ENCODE peak calls at places on chromosomes 12 and 14, in seven cellular contexts. One of them, this sample, is unnamed.

GRCh38 chr12:95787274-95787814 is 3.2 kb downstream of the NTN4 start:
- DNase-seq in AG10803: no peak
- DNase-seq in AG04449: no peak
- DNase-seq in foreskin fibroblast: no peak
- DNase-seq in coronary artery: no peak
- DNase-seq in mammary epithelial cell: no peak
- DNase-seq in kidney epithelial cell: no peak
- DNase-seq in this sample: no peak

GRCh38 chr12:107513636-107514400 is 171.8 kb upstream of the PWP1 start:
- DNase-seq in coronary artery: no peak
- DNase-seq in AG10803: no peak
- DNase-seq in mammary epithelial cell: no peak
- DNase-seq in kidney epithelial cell: no peak
- DNase-seq in foreskin fibroblast: no peak
- DNase-seq in AG04449: no peak
- DNase-seq in this sample: no peak

GRCh38 chr12:58804749-58805148 is 115.6 kb downstream of the LRIG3 start:
- DNase-seq in kidney epithelial cell: no peak
- DNase-seq in AG04449: no peak
- DNase-seq in mammary epithelial cell: no peak
- DNase-seq in foreskin fibroblast: peak
- DNase-seq in coronary artery: no peak
- DNase-seq in AG10803: no peak
- DNase-seq in this sample: no peak

GRCh38 chr12:15731940-15732339 is 57.2 kb downstream of the EPS8 start:
- DNase-seq in kidney epithelial cell: no peak
- DNase-seq in mammary epithelial cell: no peak
- DNase-seq in foreskin fibroblast: no peak
- DNase-seq in AG04449: no peak
- DNase-seq in AG10803: no peak
- DNase-seq in coronary artery: no peak
- DNase-seq in this sample: no peak

GRCh38 chr14:22849212-22849819 is 12.9 kb downstream of the MMP14 start:
- DNase-seq in kidney epithelial cell: no peak
- DNase-seq in mammary epithelial cell: peak
- DNase-seq in AG04449: no peak
- DNase-seq in foreskin fibroblast: peak
- DNase-seq in coronary artery: peak
- DNase-seq in AG10803: peak
- DNase-seq in this sample: no peak

GRCh38 chr12:98037401-98038140 is 477.8 kb upstream of the TMPO start:
- DNase-seq in coronary artery: no peak
- DNase-seq in foreskin fibroblast: no peak
- DNase-seq in mammary epithelial cell: no peak
- DNase-seq in AG10803: no peak
- DNase-seq in kidney epithelial cell: no peak
- DNase-seq in AG04449: no peak
- DNase-seq in this sample: no peak

GRCh38 chr14:92880351-92880750 is 42.6 kb upstream of the CHGA start:
- DNase-seq in AG04449: no peak
- DNase-seq in kidney epithelial cell: no peak
- DNase-seq in coronary artery: no peak
- DNase-seq in foreskin fibroblast: no peak
- DNase-seq in mammary epithelial cell: no peak
- DNase-seq in AG10803: no peak
- DNase-seq in this sample: no peak

GRCh38 chr12:6285532-6286306 is 24.8 kb upstream of the PLEKHG6 start:
- DNase-seq in mammary epithelial cell: peak
- DNase-seq in coronary artery: no peak
- DNase-seq in kidney epithelial cell: no peak
- DNase-seq in AG04449: no peak
- DNase-seq in foreskin fibroblast: peak
- DNase-seq in AG10803: no peak
- DNase-seq in this sample: no peak

GRCh38 chr14:75254381-75254821 is 24.2 kb upstream of the FOS start:
- DNase-seq in AG10803: no peak
- DNase-seq in kidney epithelial cell: no peak
- DNase-seq in coronary artery: no peak
- DNase-seq in AG04449: no peak
- DNase-seq in mammary epithelial cell: peak
- DNase-seq in foreskin fibroblast: no peak
- DNase-seq in this sample: no peak

GRCh38 chr12:77189463-77189862 is 124.1 kb upstream of the E2F7 start:
- DNase-seq in mammary epithelial cell: peak
- DNase-seq in kidney epithelial cell: peak
- DNase-seq in foreskin fibroblast: peak
- DNase-seq in AG04449: peak
- DNase-seq in coronary artery: no peak
- DNase-seq in AG10803: peak
- DNase-seq in this sample: peak

GRCh38 chr14:70718383-70719123 is 76.8 kb downstream of the TTC9 start:
- DNase-seq in AG10803: no peak
- DNase-seq in foreskin fibroblast: no peak
- DNase-seq in mammary epithelial cell: peak
- DNase-seq in kidney epithelial cell: no peak
- DNase-seq in AG04449: no peak
- DNase-seq in coronary artery: no peak
- DNase-seq in this sample: no peak

GRCh38 chr12:119627019-119627643 is 33.6 kb downstream of the TMEM233 start:
- DNase-seq in mammary epithelial cell: no peak
- DNase-seq in kidney epithelial cell: no peak
- DNase-seq in AG10803: no peak
- DNase-seq in AG04449: no peak
- DNase-seq in coronary artery: no peak
- DNase-seq in foreskin fibroblast: no peak
- DNase-seq in this sample: no peak

GRCh38 chr14:99395904-99396530 is 84.6 kb downstream of the SETD3 start:
- DNase-seq in kidney epithelial cell: peak
- DNase-seq in AG04449: no peak
- DNase-seq in AG10803: peak
- DNase-seq in coronary artery: no peak
- DNase-seq in mammary epithelial cell: peak
- DNase-seq in foreskin fibroblast: no peak
- DNase-seq in this sample: no peak

GRCh38 chr12:122850695-122851350 is 15.6 kb downstream of the HIP1R start:
- DNase-seq in foreskin fibroblast: peak
- DNase-seq in kidney epithelial cell: no peak
- DNase-seq in AG04449: no peak
- DNase-seq in mammary epithelial cell: no peak
- DNase-seq in coronary artery: no peak
- DNase-seq in AG10803: peak
- DNase-seq in this sample: no peak

GRCh38 chr12:7497661-7498060 is 5.9 kb downstream of the CD163 start:
- DNase-seq in AG10803: peak
- DNase-seq in AG04449: no peak
- DNase-seq in mammary epithelial cell: peak
- DNase-seq in foreskin fibroblast: peak
- DNase-seq in coronary artery: no peak
- DNase-seq in kidney epithelial cell: peak
- DNase-seq in this sample: no peak

GRCh38 chr12:7498832-7499231 is 4.7 kb downstream of the CD163 start:
- DNase-seq in AG10803: peak
- DNase-seq in AG04449: peak
- DNase-seq in foreskin fibroblast: peak
- DNase-seq in kidney epithelial cell: peak
- DNase-seq in mammary epithelial cell: peak
- DNase-seq in coronary artery: no peak
- DNase-seq in this sample: peak

GRCh38 chr12:7503686-7504085 is at the start of gene CD163:
- DNase-seq in mammary epithelial cell: no peak
- DNase-seq in coronary artery: no peak
- DNase-seq in AG10803: no peak
- DNase-seq in foreskin fibroblast: no peak
- DNase-seq in kidney epithelial cell: no peak
- DNase-seq in AG04449: no peak
- DNase-seq in this sample: no peak

GRCh38 chr12:7501031-7501585 is 2.5 kb downstream of the CD163 start:
- DNase-seq in AG10803: peak
- DNase-seq in kidney epithelial cell: no peak
- DNase-seq in foreskin fibroblast: peak
- DNase-seq in coronary artery: no peak
- DNase-seq in AG04449: no peak
- DNase-seq in mammary epithelial cell: peak
- DNase-seq in this sample: peak

DNA sequence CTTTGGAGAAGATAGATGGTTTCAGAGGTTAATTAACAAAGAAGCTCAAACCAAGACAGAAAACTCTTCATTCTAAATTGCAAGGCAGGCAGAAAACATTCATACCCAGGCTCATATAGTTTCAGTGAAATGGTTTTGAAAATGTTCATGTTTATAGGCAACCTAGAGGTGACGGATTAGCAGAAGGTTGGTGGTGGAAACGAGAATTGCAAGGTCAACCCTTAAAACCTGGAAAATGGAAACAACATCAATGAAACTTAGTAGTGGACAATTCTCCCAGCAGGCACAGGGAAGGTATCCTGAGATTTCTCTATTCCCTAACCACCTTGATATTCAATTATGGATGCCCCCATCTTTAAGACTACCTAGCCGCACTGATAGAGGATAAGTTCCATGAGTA is 965 bp downstream of the CD163 start:
- DNase-seq in AG04449: no peak
- DNase-seq in kidney epithelial cell: no peak
- DNase-seq in mammary epithelial cell: no peak
- DNase-seq in foreskin fibroblast: no peak
- DNase-seq in AG10803: no peak
- DNase-seq in coronary artery: no peak
- DNase-seq in this sample: no peak
- H3K4me3 ChIP-seq in AG04449: no peak
- H3K4me3 ChIP-seq in kidney epithelial cell: no peak
- H3K4me3 ChIP-seq in mammary epithelial cell: no peak
- H3K4me3 ChIP-seq in foreskin fibroblast: no peak
- H3K4me3 ChIP-seq in AG10803: no peak
- H3K4me3 ChIP-seq in coronary artery: peak
- H3K4me3 ChIP-seq in this sample: no peak

DNA sequence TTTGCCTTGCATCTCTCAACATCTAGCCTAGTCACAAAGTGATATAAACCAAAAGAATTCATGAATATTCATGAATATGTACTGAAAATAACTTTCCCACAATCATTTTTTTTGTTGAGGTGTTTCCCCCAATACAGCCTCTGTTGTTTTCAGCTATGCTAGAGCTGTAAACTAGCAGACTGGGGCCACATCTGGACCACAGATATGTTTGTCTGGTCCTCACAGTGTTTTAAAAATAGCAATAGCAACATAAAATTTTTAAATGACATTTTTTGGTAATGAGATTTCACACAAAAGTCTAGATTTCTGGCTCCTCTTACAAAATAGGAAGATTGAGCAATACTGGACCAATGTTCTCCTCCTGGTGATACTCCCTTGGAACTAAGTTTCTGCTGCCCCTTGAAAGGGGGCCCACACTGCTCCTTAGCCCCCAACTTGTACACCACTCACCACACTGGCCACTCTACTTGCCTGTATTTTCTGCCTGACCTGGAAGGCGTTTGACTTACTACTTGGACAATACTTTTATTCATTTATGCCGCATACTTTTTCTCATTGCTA is 81.2 kb downstream of the BMP4 start:
- DNase-seq in AG04449: no peak
- DNase-seq in mammary epithelial cell: no peak
- DNase-seq in foreskin fibroblast: no peak
- DNase-seq in AG10803: peak
- DNase-seq in kidney epithelial cell: no peak
- DNase-seq in coronary artery: no peak
- DNase-seq in this sample: no peak
- TF ChIP-seq CTCF in AG04449: no peak
- TF ChIP-seq CTCF in mammary epithelial cell: no peak
- TF ChIP-seq CTCF in foreskin fibroblast: no peak
- TF ChIP-seq CTCF in AG10803: no peak
- TF ChIP-seq CTCF in kidney epithelial cell: no peak
- TF ChIP-seq CTCF in coronary artery: no peak
- TF ChIP-seq CTCF in this sample: no peak

DNA sequence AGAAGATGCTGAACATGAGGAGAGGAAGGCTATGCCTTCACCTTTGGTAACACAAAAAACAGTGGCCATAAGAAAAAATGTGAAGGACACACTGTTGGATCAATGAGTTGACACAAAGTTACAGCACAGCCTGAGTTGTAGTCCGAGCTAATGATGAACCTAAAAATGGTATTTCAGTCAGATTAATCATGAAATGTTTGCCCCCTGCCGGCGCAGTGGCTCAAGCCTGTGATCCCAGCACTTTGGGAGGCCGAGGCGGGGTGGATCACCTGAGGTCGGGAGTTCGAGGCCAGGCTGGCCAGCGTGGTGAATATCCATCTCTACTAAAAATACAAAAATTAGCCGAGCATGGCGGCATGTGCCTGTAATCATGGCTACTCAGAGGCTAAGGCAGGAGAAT is 1.3 kb upstream of the CAPRIN2 start:
- DNase-seq in AG04449: no peak
- DNase-seq in kidney epithelial cell: no peak
- DNase-seq in coronary artery: no peak
- DNase-seq in mammary epithelial cell: no peak
- DNase-seq in foreskin fibroblast: peak
- DNase-seq in AG10803: no peak
- DNase-seq in this sample: no peak
- H3K4me3 ChIP-seq in AG04449: no peak
- H3K4me3 ChIP-seq in kidney epithelial cell: no peak
- H3K4me3 ChIP-seq in coronary artery: no peak
- H3K4me3 ChIP-seq in mammary epithelial cell: no peak
- H3K4me3 ChIP-seq in foreskin fibroblast: no peak
- H3K4me3 ChIP-seq in AG10803: no peak
- H3K4me3 ChIP-seq in this sample: no peak

GRCh38 chr12:24748326-24748725 is 200.6 kb downstream of the BCAT1 start:
- DNase-seq in foreskin fibroblast: no peak
- DNase-seq in kidney epithelial cell: no peak
- DNase-seq in AG10803: no peak
- DNase-seq in mammary epithelial cell: no peak
- DNase-seq in AG04449: no peak
- DNase-seq in coronary artery: no peak
- DNase-seq in this sample: no peak

GRCh38 chr12:24752763-24753462 is 196.0 kb downstream of the BCAT1 start:
- DNase-seq in AG04449: no peak
- DNase-seq in foreskin fibroblast: no peak
- DNase-seq in AG10803: no peak
- DNase-seq in mammary epithelial cell: no peak
- DNase-seq in coronary artery: no peak
- DNase-seq in kidney epithelial cell: no peak
- DNase-seq in this sample: no peak

GRCh38 chr12:24749171-24749570 is 199.7 kb downstream of the BCAT1 start:
- DNase-seq in kidney epithelial cell: no peak
- DNase-seq in AG10803: no peak
- DNase-seq in coronary artery: no peak
- DNase-seq in mammary epithelial cell: no peak
- DNase-seq in foreskin fibroblast: no peak
- DNase-seq in AG04449: no peak
- DNase-seq in this sample: no peak

GRCh38 chr12:24751181-24751580 is 197.7 kb downstream of the BCAT1 start:
- DNase-seq in foreskin fibroblast: no peak
- DNase-seq in mammary epithelial cell: no peak
- DNase-seq in kidney epithelial cell: no peak
- DNase-seq in AG04449: no peak
- DNase-seq in AG10803: no peak
- DNase-seq in coronary artery: no peak
- DNase-seq in this sample: no peak

DNA sequence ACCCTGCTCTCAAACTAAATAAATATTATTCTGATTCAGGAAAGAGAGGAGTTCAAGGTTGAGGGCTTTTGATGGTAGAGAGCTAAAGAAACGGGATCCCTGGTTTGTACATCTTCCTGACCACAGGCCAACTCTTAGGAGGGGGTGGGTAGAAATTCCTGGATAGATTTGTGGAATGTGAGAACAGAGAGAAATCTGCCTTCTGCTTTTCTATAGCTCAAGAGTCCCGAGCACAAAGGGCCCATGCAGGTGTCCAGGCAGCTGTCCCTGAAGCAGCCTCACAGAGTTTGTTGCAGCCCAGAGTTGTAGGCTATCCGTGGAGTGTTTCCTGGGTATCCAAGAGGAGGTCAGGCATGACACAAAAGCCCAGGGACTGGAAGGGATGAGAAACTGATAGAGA is 198.6 kb downstream of the BCAT1 start:
- DNase-seq in kidney epithelial cell: no peak
- DNase-seq in AG04449: no peak
- DNase-seq in AG10803: no peak
- DNase-seq in coronary artery: no peak
- DNase-seq in foreskin fibroblast: no peak
- DNase-seq in mammary epithelial cell: no peak
- DNase-seq in this sample: no peak
- TF ChIP-seq CTCF in kidney epithelial cell: no peak
- TF ChIP-seq CTCF in AG04449: no peak
- TF ChIP-seq CTCF in AG10803: no peak
- TF ChIP-seq CTCF in coronary artery: no peak
- TF ChIP-seq CTCF in foreskin fibroblast: no peak
- TF ChIP-seq CTCF in mammary epithelial cell: no peak
- TF ChIP-seq CTCF in this sample: no peak